ENCODE peak calls at places on chromosome 7, in eight cellular contexts. V, T, D, C, Q, S, H and G are unnamed samples.

GRCh38 chr7:2939193-2939885 is 95.2 kb upstream of the GNA12 start:
- DNase-seq in H (no peak), Q (peak; percentile 53), C (peak; percentile 5), D (no peak), S (no peak), T (no peak), V (no peak), G (no peak)

GRCh38 chr7:69775231-69775771 is 177.0 kb downstream of the AUTS2 start:
- DNase-seq in D (no peak), C (no peak), Q (no peak), V (no peak), H (peak; percentile 25), S (peak; percentile 24), T (no peak), G (no peak)

GRCh38 chr7:137957887-137958286 is 44.0 kb downstream of the CREB3L2 start:
- DNase-seq in S (peak; percentile 68), D (no peak), T (peak; percentile 17), C (no peak), Q (no peak), H (no peak), V (no peak), G (no peak)

GRCh38 chr7:47391726-47392125 is 190.2 kb downstream of the TNS3 start:
- DNase-seq in V (no peak), T (no peak), H (no peak), D (no peak), C (no peak), Q (no peak), S (no peak), G (no peak)

GRCh38 chr7:102472126-102473041 is 6.3 kb downstream of the POLR2J start:
- DNase-seq in Q (no peak), H (no peak), C (peak; percentile 47), S (no peak), V (no peak), T (no peak), D (no peak), G (no peak)

GRCh38 chr7:30992414-30992813 is 28.7 kb downstream of the GHRHR start:
- DNase-seq in T (no peak), V (no peak), C (no peak), D (no peak), Q (no peak), H (no peak), S (no peak), G (no peak)

GRCh38 chr7:98400538-98401427 is at the start of gene BAIAP2L1:
- DNase-seq in H (peak; percentile 67), D (peak; percentile 99), V (peak; percentile 93), T (peak; percentile 67), S (peak; percentile 39), C (peak; percentile 91), Q (peak; percentile 92), G (peak; percentile 96)

GRCh38 chr7:141217938-141218337 is 144.1 kb downstream of the TMEM178B start:
- DNase-seq in H (no peak), V (no peak), Q (no peak), S (no peak), C (no peak), T (no peak), D (no peak), G (no peak)

GRCh38 chr7:112411186-112411795 is 39.0 kb upstream of the IFRD1 start:
- DNase-seq in V (no peak), T (peak; percentile 47), H (no peak), Q (peak; percentile 26), D (no peak), C (no peak), S (no peak), G (no peak)

GRCh38 chr7:124914298-124914697 is 15.3 kb downstream of the POT1 start:
- DNase-seq in C (no peak), Q (no peak), S (no peak), H (no peak), T (no peak), V (no peak), D (no peak), G (peak; percentile 5)

GRCh38 chr7:140677496-140677895 is 4.8 kb downstream of the ADCK2 start:
- DNase-seq in Q (no peak), C (no peak), V (no peak), T (no peak), H (no peak), D (no peak), S (no peak), G (no peak)

GRCh38 chr7:33862946-33863814 is 42.2 kb upstream of the BMPER start:
- DNase-seq in S (no peak), D (no peak), C (no peak), Q (no peak), T (no peak), V (no peak), H (no peak), G (no peak)

GRCh38 chr7:155440018-155440410 is 17.9 kb upstream of the EN2 start:
- DNase-seq in C (peak; percentile 26), Q (no peak), D (no peak), T (no peak), S (no peak), H (no peak), V (no peak), G (no peak)

GRCh38 chr7:138008588-138009349 is 6.9 kb upstream of the CREB3L2 start:
- DNase-seq in V (peak; percentile 29), T (peak; percentile 74), S (no peak), D (peak; percentile 33), C (no peak), H (peak; percentile 36), Q (peak; percentile 53), G (peak; percentile 51)

GRCh38 chr7:93622036-93622714 is 47.7 kb upstream of the CALCR start:
- DNase-seq in C (no peak), Q (peak; percentile 18), D (peak; percentile 18), H (peak; percentile 52), T (peak; percentile 71), V (no peak), S (peak; percentile 37), G (no peak)

GRCh38 chr7:92293887-92294616 is 48.3 kb downstream of the ANKIB1 start:
- DNase-seq in T (no peak), D (no peak), S (no peak), V (no peak), Q (no peak), H (no peak), C (no peak), G (no peak)

GRCh38 chr7:39621261-39621660 is 2.1 kb upstream of the RALA start:
- DNase-seq in C (no peak), V (no peak), H (no peak), D (no peak), T (no peak), S (peak; percentile 91), Q (peak; percentile 87), G (no peak)

DNA sequence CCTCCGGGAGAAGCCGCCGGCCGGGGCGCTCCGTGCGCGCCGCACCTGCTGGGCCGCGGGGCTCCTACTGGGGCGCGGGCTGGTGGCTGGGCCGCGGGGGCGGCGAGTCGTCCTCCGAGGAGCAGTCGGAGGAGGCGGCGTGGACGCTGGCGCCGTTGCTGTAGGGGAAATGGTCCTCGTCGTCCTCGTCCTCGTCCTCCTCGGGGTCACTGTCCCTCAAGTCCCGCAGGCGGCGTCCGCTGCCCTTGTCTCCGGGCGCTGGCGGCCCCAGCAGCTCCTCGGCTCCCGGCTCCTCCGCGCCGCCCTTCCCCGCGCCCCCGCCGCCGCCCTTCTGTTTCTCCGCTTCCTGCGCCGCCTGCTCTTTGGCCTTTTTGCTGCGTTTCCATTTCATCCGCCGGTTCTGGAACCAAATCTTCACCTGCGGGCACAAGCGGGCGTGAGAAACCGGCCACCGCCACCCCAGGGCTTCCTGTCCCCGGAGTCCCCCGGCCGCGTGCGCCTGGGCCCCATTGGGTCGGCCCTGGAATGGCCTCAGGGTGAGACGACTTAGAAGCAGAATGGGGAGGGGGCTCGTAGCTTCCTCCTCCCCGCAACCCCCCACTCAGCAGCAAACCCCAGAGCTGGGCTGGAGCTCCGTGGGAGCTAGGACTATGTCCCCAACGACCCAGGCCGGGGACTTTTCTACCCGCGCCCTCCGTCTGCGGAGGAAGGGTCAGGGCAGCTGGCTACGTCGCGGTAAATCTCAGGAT is 4.8 kb downstream of the MNX1 start:
- DNase-seq in T (no peak), C (no peak), S (no peak), H (no peak), D (no peak), Q (no peak), V (no peak), G (peak; percentile 55)
- TF ChIP-seq CTCF in T (no peak), C (no peak), S (no peak), H (no peak), D (no peak), Q (no peak), V (no peak), G (no peak)

GRCh38 chr7:10706875-10707493 is 266.7 kb upstream of the PHF14 start:
- DNase-seq in S (no peak), T (no peak), V (no peak), Q (no peak), C (no peak), D (no peak), H (no peak), G (peak; percentile 48)
- TF ChIP-seq CTCF in S (no peak), T (no peak), V (no peak), Q (no peak), C (no peak), D (no peak), H (no peak), G (no peak)

GRCh38 chr7:149766215-149766614 is 7.2 kb downstream of the ZNF467 start:
- DNase-seq in T (no peak), D (no peak), H (no peak), C (no peak), S (no peak), Q (no peak), V (no peak), G (no peak)

GRCh38 chr7:149763563-149764240 is 9.7 kb downstream of the ZNF467 start:
- DNase-seq in H (no peak), C (no peak), Q (no peak), S (no peak), D (no peak), V (no peak), T (no peak), G (no peak)

GRCh38 chr7:149765399-149766121 is 7.8 kb downstream of the ZNF467 start:
- DNase-seq in C (no peak), T (no peak), Q (no peak), V (no peak), D (peak; percentile 63), S (no peak), H (no peak), G (no peak)

GRCh38 chr7:149762610-149763009 is 10.8 kb downstream of the ZNF467 start:
- DNase-seq in Q (no peak), C (no peak), H (no peak), D (no peak), T (no peak), V (no peak), S (no peak), G (no peak)

GRCh38 chr7:149764481-149765398 is 8.6 kb downstream of the ZNF467 start:
- DNase-seq in H (no peak), D (peak; percentile 66), S (no peak), V (no peak), C (no peak), T (no peak), Q (no peak), G (no peak)
- TF ChIP-seq CTCF in H (no peak), D (peak; percentile 21), S (no peak), V (no peak), C (no peak), T (no peak), Q (no peak), G (no peak)

DNA sequence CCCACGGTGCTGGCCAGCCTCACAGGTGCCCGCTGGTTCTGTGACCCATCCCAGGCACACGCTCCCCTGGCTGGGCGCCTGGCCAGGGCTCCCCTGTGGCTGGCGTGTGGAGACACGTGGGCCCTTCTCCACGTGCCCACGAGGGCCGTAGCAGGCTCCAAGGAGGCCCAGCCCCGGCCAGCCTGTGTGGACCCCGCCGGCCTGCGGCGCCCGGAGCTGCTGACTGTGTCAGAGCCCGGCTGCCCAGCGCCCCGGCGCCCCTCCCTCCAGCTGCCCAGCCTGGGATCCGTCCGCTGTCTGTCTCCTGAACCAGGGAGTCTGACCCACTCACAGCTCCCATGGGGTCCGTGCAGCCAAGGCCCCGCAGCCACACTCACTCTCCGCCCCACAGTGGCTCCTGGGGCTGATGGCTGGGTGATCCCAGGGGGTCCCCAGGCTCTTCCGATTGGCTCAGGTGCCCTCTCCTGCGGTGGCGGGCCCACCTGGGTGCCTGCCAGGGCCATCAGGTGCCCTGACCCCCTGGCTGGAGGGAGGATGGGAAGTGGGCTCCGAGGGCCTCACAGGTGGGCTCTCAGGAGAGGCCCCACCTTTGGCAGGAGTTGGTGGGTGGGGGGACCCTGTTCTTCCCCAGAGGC is 9.6 kb downstream of the TMEM184A start:
- DNase-seq in H (no peak), V (no peak), Q (no peak), S (no peak), D (no peak), C (no peak), T (no peak), G (no peak)
- TF ChIP-seq CTCF in H (no peak), V (no peak), Q (no peak), S (no peak), D (no peak), C (no peak), T (no peak), G (no peak)